ENCODE peak calls at places on chromosomes 11 and 22, in seven cellular contexts. O, I, P, Y, W, A and K are unnamed samples.
A peak's percentile ranks its signal among the peaks of the same experiment; 100 is the strongest.

GRCh38 chr11:115197433-115197832 is 306.8 kb downstream of the CADM1 start:
- DNase-seq in A (no peak), Y (no peak), I (no peak), P (no peak), O (no peak), W (no peak), K (peak; percentile 53)

GRCh38 chr11:44138286-44138685 is 42.8 kb downstream of the EXT2 start:
- DNase-seq in I (no peak), P (peak; percentile 49), W (no peak), Y (no peak), O (no peak), A (no peak), K (no peak)

GRCh38 chr22:50620861-50621490 is 7.0 kb downstream of the ARSA start:
- DNase-seq in O (no peak), A (no peak), I (no peak), Y (no peak), W (peak; percentile 48), P (peak; percentile 16), K (no peak)

GRCh38 chr22:26883393-26883792 is 226.0 kb downstream of the MIAT start:
- DNase-seq in P (no peak), Y (no peak), A (no peak), W (no peak), O (no peak), I (no peak), K (no peak)

GRCh38 chr11:18352581-18352980 is 30.2 kb downstream of the GTF2H1 start:
- DNase-seq in A (no peak), W (no peak), Y (no peak), P (peak; percentile 48), O (no peak), I (no peak), K (no peak)

GRCh38 chr11:110311783-110312578 is 15.6 kb upstream of the RDX start:
- DNase-seq in Y (no peak), I (no peak), O (peak; percentile 64), P (peak; percentile 63), W (no peak), A (no peak), K (peak; percentile 55)

GRCh38 chr11:129894281-129895125 is 875 bp downstream of the NFRKB start:
- DNase-seq in A (no peak), I (no peak), Y (no peak), P (peak; percentile 21), O (no peak), W (no peak), K (peak; percentile 4)

GRCh38 chr11:2533642-2534115 is 88.9 kb downstream of the KCNQ1 start:
- DNase-seq in Y (peak; percentile 78), O (peak; percentile 92), A (no peak), W (peak; percentile 60), I (peak; percentile 88), P (peak; percentile 93), K (peak; percentile 93)

GRCh38 chr11:14249121-14249963 is 109.6 kb downstream of the RRAS2 start:
- DNase-seq in A (no peak), P (peak; percentile 77), I (peak; percentile 58), W (peak; percentile 73), O (peak; percentile 27), Y (peak; percentile 56), K (peak; percentile 21)

GRCh38 chr11:76805206-76805913 is 22.2 kb downstream of the TSKU start:
- DNase-seq in A (no peak), P (no peak), O (no peak), W (peak; percentile 41), Y (no peak), I (no peak), K (no peak)

GRCh38 chr11:122656631-122657101 is 1.1 kb downstream of the UBASH3B start:
- DNase-seq in A (no peak), W (no peak), P (peak; percentile 52), I (no peak), O (no peak), Y (peak; percentile 35), K (peak; percentile 56)

GRCh38 chr22:23243006-23243573 is 62.8 kb downstream of the BCR start:
- DNase-seq in I (no peak), Y (no peak), W (no peak), P (no peak), A (no peak), O (no peak), K (peak; percentile 28)

GRCh38 chr22:36395061-36395849 is 7.5 kb upstream of the MYH9 start:
- DNase-seq in W (no peak), I (no peak), P (peak; percentile 35), Y (no peak), O (no peak), A (no peak), K (no peak)

GRCh38 chr11:92707665-92708064 is 261.8 kb upstream of the MTNR1B start:
- DNase-seq in I (no peak), W (no peak), O (peak; percentile 11), A (no peak), P (no peak), Y (no peak), K (peak; percentile 58)

GRCh38 chr11:99015634-99016454 is 4.9 kb upstream of the CNTN5 start:
- DNase-seq in O (peak; percentile 19), I (no peak), P (peak; percentile 74), W (no peak), A (no peak), Y (no peak), K (peak; percentile 27)

GRCh38 chr22:41507330-41508063 is 36.8 kb downstream of the POLR3H start:
- DNase-seq in I (no peak), Y (no peak), W (no peak), P (no peak), O (no peak), A (no peak), K (no peak)

GRCh38 chr11:100563541-100564280 is 123.4 kb upstream of the ARHGAP42 start:
- DNase-seq in A (no peak), W (no peak), I (no peak), O (no peak), P (no peak), Y (no peak), K (peak; percentile 81)

GRCh38 chr22:50016988-50017700 is 4.6 kb upstream of the IL17REL start:
- DNase-seq in I (peak; percentile 12), Y (no peak), W (peak; percentile 20), A (no peak), O (no peak), P (no peak), K (peak; percentile 37)

GRCh38 chr11:8775341-8776133 is 92.9 kb downstream of the RPL27A start:
- DNase-seq in I (no peak), A (no peak), Y (no peak), P (peak; percentile 9), O (no peak), W (no peak), K (peak; percentile 40)

GRCh38 chr22:46935506-46936377 is 173.3 kb downstream of the TBC1D22A start:
- DNase-seq in A (no peak), Y (no peak), P (peak; percentile 2), I (no peak), O (no peak), W (peak; percentile 90), K (no peak)
- H3K27ac ChIP-seq in A (no peak overlapping the region), Y (peak overlapping the region; percentile 41), P (no peak overlapping the region), I (no peak overlapping the region), O (peak overlapping the region; percentile 82), W (peak overlapping the region; percentile 96), K (peak overlapping the region; percentile 33)

GRCh38 chr11:61598886-61599868 is 18.3 kb upstream of the SYT7 start:
- DNase-seq in P (peak; percentile 44), A (no peak), W (no peak), O (peak; percentile 29), Y (peak; percentile 64), I (peak; percentile 63), K (peak; percentile 91)

GRCh38 chr11:61603667-61604066 is 22.8 kb upstream of the SYT7 start:
- DNase-seq in W (no peak), P (no peak), I (no peak), O (no peak), Y (no peak), A (no peak), K (no peak)

GRCh38 chr11:61602775-61603569 is 22.1 kb upstream of the SYT7 start:
- DNase-seq in W (peak; percentile 81), O (peak; percentile 66), I (peak; percentile 90), Y (peak; percentile 84), A (peak; percentile 39), P (peak; percentile 80), K (peak; percentile 97)

GRCh38 chr11:61599968-61600710 is 19.3 kb upstream of the SYT7 start:
- DNase-seq in P (no peak), A (no peak), W (no peak), I (no peak), O (no peak), Y (no peak), K (no peak)

GRCh38 chr11:61601512-61601911 is 20.6 kb upstream of the SYT7 start:
- DNase-seq in P (peak; percentile 59), O (no peak), Y (no peak), I (no peak), W (no peak), A (no peak), K (no peak)
- TF ChIP-seq CTCF in P (no peak), O (no peak), Y (no peak), I (no peak), W (no peak), A (no peak), K (no peak)

DNA sequence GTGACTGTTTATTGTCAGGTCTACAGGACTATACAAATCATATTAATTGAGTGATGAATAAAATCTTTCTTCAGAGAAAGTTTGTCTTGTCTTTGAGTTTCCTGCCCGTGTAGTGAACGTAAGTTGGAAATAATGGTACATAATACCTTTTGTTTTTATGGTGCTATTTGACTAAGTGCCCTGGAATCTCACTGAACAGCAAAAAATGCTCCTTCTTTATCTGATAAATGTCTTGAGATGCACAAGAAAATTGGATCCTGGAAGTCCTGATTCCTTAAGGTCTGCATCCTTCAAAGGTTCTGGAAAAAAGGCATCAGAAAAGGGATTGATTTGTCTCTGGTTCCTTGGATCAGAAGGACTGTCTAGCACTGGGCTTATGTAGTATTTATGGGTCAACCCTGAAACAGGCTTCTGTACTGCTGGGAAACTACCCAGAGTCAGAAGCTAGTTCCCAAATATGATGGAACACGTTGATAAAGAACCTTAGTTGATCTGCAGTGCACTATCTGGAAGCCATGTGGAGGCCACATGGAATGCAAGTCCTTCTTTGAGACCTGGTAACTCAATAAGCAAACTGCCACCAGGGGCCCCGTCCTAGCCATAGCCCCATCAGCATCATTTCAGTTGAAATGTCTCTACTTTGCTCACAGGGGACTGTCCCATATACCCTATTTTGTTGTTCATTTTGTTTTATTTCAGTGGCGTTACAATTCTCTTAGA is 100.6 kb upstream of the CD44 start:
- DNase-seq in W (no peak), Y (no peak), A (no peak), P (peak; percentile 18), I (no peak), O (no peak), K (peak; percentile 21)
- H3K27ac ChIP-seq in W (no peak overlapping the region), Y (no peak overlapping the region), A (no peak overlapping the region), P (no peak overlapping the region), I (no peak overlapping the region), O (no peak overlapping the region), K (no peak overlapping the region)

DNA sequence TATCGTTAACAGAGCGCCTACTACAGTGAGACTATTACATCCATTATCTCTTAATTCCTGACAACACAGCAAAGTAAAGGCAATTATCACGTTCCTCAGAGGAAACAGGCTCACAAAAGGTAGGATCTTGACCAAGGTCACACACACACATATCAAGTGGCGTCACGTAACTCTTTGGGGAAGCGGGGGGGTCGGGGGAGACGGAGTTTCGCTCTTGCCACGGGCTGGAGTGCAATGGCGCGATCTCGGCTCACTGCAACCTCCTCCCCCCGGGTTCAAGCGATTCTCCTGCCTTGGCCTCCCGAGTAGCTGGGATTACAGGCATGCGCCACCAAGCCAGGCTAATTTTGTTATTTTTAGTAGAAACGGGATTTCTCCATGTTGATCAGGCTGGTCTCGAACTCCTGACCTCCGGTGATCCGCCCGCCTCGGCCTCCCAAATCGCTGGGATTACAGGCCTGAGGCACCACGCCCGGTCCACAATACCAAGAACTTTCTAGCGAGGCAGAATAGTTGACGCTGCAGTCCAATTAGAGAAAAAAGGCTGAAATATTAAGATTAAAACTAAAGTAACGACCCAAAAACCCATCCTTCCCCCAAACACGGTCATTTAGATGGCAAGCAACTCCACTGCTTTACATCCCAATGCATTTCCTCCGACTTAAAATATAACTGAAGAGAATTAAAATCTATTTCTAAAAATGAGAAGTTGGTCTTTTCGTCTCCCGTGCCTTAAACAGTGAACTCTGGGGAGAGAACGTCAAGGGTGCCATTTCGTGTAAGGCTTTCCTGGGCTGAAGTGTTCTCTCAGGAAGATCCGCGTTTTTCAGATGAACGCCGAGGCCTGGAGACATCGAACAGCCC is 1.1 kb downstream of the DDX17 start:
- DNase-seq in I (peak; percentile 55), P (no peak), A (no peak), O (peak; percentile 54), W (peak; percentile 65), Y (peak; percentile 60), K (peak; percentile 49)
- TF ChIP-seq CTCF in I (no peak), P (no peak), A (no peak), O (no peak), W (no peak), Y (no peak), K (no peak)